ENCODE peak calls at places on chromosomes 12 and 14, in ten cellular contexts. Q is gastrocnemius medialis, G is adrenal gland, A is lower leg skin, I is A549, R is transverse colon, X is K562, V is prostate gland, N is breast epithelium, L is HCT116. Y is an unnamed sample.

GRCh38 chr12:13161172-13161571 is 35.4 kb upstream of the EMP1 start:
- DNase-seq in X (no peak), N (no peak), Q (no peak), R (no peak), I (no peak), L (no peak), V (no peak), A (no peak), G (no peak), Y (no peak)

GRCh38 chr14:28242895-28243294 is 523.7 kb upstream of the FOXG1 start:
- DNase-seq in N (no peak), X (no peak), L (no peak), R (no peak), A (no peak), V (no peak), G (no peak), I (no peak), Q (no peak), Y (no peak)

GRCh38 chr12:74689071-74689655 is 151.5 kb downstream of the ATXN7L3B start:
- DNase-seq in R (no peak), X (peak), I (peak), G (no peak), A (no peak), L (peak), V (no peak), Q (no peak), N (no peak), Y (no peak)

GRCh38 chr12:11863988-11864387 is 206.8 kb upstream of the BCL2L14 start:
- DNase-seq in V (no peak), X (no peak), L (no peak), N (no peak), R (no peak), Q (no peak), I (no peak), A (no peak), G (no peak), Y (no peak)

GRCh38 chr12:125773033-125773432 is 707.8 kb downstream of the AACS start:
- DNase-seq in N (no peak), G (no peak), I (peak), V (no peak), X (peak), A (no peak), Q (no peak), L (peak), R (no peak), Y (no peak)

GRCh38 chr14:67653651-67654280 is 20.7 kb downstream of the VTI1B start:
- DNase-seq in A (no peak), G (no peak), X (no peak), N (no peak), Q (no peak), R (no peak), L (no peak), I (no peak), V (no peak), Y (no peak)

GRCh38 chr12:24389394-24389793 is 439.9 kb upstream of the SOX5 start:
- DNase-seq in A (no peak), V (no peak), L (no peak), G (no peak), X (no peak), I (no peak), N (no peak), Q (no peak), R (no peak), Y (no peak)

GRCh38 chr12:93287152-93287551 is 90.6 kb upstream of the NUDT4 start:
- DNase-seq in N (no peak), L (no peak), R (no peak), V (no peak), G (no peak), Q (no peak), I (peak), A (no peak), X (no peak), Y (no peak)

GRCh38 chr12:21190016-21190415 is 59.0 kb downstream of the SLCO1B1 start:
- DNase-seq in G (no peak), X (no peak), A (no peak), Q (no peak), I (no peak), N (no peak), R (no peak), L (no peak), V (no peak), Y (no peak)

GRCh38 chr14:30330452-30330851 is 228.5 kb upstream of the G2E3 start:
- DNase-seq in G (no peak), N (no peak), L (peak), A (no peak), R (no peak), I (no peak), X (peak), Q (no peak), V (no peak), Y (no peak)

GRCh38 chr14:69719501-69719951 is 47.4 kb upstream of the SRSF5 start:
- DNase-seq in R (peak), N (no peak), A (no peak), X (no peak), I (no peak), V (peak), Q (no peak), G (peak), L (no peak), Y (no peak)

DNA sequence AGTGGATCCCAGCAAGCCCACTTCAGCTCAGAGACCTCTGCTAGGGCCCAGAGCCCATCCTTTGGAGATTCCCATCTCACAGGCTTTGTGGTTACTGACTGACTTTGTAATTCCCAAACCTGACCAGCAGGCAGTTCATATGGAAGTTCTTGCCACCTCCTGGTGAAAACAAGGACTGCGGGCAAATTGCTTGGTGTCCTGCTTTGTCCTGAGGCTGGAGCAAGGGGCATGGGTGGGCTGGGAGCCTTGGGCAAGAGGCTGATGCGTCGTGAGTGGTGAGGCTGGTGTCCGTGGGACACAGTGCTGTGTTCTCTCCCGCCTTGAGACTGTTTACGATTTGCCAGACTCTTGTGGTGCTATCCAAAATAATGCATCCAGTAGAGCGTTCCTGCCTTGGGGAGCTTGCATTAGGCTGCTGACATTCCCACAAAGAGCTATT is 91.0 kb downstream of the LRRC74A start:
- DNase-seq in G (peak), R (peak), Q (no peak), N (no peak), I (peak), A (no peak), V (peak), L (peak), X (peak), Y (no peak)
- TF ChIP-seq CTCF in G (peak), R (peak), Q (peak), N (peak), I (peak), A (no peak), V (peak), L (no peak), X (peak), Y (peak)

GRCh38 chr12:53048033-53048779 is 1.7 kb upstream of the TNS2 start:
- DNase-seq in I (peak), G (peak), N (peak), R (peak), L (no peak), X (no peak), V (peak), A (no peak), Q (peak), Y (no peak)

GRCh38 chr12:53048780-53049401 is 974 bp upstream of the TNS2 start:
- DNase-seq in A (no peak), G (peak), R (peak), L (no peak), N (peak), Q (no peak), I (peak), X (peak), V (no peak), Y (no peak)

GRCh38 chr12:53046655-53047220 is 3.1 kb upstream of the TNS2 start:
- DNase-seq in N (peak), R (peak), Q (peak), L (no peak), A (peak), X (no peak), I (peak), G (peak), V (peak), Y (no peak)

GRCh38 chr12:53045646-53046045 is 4.2 kb upstream of the TNS2 start:
- DNase-seq in Q (no peak), G (peak), X (no peak), N (peak), V (no peak), A (no peak), L (no peak), R (no peak), I (no peak), Y (no peak)

DNA sequence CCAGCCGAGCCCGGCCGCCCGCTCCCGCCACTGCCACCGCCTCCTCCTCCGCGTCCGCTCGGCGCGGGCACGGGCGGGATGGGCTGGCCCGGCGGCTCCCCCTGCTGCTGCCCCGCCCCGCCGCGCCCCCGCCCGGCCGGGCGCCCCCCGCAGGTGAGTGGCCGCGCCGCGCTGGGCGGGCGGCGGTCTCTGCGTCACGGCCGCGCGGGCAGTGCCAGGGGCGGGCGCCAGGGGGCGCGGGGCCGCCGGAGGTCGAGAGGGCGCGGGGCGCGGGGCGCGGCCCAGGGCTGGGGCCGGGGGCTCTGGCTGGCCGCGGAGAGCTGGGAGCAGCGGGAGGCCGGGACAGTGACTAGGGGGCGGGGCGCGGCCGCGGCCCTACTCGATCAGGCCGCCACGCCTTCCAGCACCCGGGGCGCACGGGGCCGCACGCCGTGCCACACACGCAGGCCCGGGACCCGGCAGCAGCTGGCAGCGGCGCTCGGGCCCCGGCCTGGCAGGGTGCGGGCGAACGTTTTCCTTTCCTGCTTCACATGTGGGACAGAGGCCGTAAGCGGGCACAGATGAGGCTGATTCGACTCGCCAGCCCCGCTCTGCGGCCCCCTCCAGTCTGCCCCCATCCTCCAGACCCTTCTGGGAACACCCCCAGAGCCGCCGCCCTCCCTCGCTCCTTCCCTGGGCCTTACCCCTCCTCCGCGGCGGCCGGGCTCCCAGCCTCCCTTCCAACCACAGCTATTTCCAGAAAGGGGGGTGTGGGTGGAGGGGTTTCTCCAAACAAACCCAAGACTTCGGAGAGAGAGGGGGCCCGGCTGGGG is 2.4 kb upstream of the TNS2 start:
- DNase-seq in L (no peak), X (peak), V (peak), N (peak), G (peak), I (peak), R (peak), Q (peak), A (no peak), Y (no peak)
- TF ChIP-seq POLR2A in L (peak), X (no peak), V (peak), N (no peak), G (peak), I (peak), R (peak), Q (peak), A (no peak), Y (peak)

GRCh38 chr12:2475984-2476383 is 318.8 kb upstream of the FKBP4 start:
- DNase-seq in A (no peak), R (no peak), G (no peak), X (no peak), L (no peak), N (no peak), I (no peak), V (no peak), Q (no peak), Y (no peak)
- H3K4me3 ChIP-seq in A (no peak), R (no peak), G (no peak), X (no peak), L (no peak), N (no peak), I (no peak), V (no peak), Q (no peak), Y (no peak)

GRCh38 chr12:47801170-47801903 is 18.4 kb downstream of the HDAC7 start:
- DNase-seq in R (no peak), L (no peak), V (peak), X (no peak), G (no peak), I (no peak), N (no peak), Q (no peak), A (no peak), Y (no peak)
- TF ChIP-seq CTCF in R (no peak), L (no peak), V (peak), X (no peak), G (no peak), I (no peak), N (no peak), Q (no peak), A (no peak), Y (peak)

DNA sequence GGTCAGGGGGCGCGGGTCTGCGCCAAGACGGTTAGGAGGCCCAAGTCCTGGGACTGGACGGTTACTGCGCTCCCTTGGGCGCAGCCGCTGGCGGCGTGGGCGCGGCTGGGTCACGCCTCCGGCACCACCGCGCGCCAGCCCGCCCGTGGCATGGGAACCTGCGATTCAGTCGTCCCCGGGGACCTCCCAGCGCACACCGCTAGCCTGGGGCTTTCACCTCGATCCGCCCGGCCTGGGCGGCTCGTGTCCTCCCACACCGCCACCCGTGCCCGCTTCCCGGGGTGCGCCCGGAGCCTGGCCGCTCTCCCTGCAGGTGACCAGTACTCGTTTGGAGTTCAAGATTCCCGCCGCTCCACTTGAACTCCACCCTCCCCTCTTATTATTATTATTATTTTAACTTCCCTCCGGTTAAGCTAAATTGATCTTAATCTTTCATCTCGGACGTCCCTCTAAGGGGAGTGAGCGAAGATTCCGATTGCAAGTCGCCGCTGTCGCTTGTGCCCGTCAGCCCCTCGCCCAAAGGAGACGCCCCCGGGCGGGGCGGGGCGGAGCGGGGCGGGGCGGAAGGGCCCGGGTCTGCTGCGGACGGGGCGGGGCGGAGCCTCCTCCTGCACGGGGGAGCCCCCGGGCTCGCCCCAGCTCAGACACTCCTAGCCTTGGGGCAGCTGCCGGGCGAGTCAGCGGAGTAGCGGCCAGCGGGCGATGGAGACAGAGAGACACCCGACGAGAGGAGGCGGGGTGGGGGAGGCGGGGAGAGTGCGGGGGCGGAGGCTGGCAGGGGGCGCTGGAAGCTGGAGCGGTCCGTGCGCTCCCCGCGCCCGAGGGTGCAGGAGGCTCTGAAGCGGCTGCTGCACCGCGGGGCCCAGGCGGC is at the start of gene KCNMB4:
- DNase-seq in X (peak), N (peak), R (peak), Q (no peak), A (peak), I (peak), V (peak), G (peak), L (no peak), Y (peak)
- TF ChIP-seq POLR2A in X (no peak), N (no peak), R (no peak), Q (no peak), A (no peak), I (no peak), V (no peak), G (no peak), L (peak), Y (no peak)

DNA sequence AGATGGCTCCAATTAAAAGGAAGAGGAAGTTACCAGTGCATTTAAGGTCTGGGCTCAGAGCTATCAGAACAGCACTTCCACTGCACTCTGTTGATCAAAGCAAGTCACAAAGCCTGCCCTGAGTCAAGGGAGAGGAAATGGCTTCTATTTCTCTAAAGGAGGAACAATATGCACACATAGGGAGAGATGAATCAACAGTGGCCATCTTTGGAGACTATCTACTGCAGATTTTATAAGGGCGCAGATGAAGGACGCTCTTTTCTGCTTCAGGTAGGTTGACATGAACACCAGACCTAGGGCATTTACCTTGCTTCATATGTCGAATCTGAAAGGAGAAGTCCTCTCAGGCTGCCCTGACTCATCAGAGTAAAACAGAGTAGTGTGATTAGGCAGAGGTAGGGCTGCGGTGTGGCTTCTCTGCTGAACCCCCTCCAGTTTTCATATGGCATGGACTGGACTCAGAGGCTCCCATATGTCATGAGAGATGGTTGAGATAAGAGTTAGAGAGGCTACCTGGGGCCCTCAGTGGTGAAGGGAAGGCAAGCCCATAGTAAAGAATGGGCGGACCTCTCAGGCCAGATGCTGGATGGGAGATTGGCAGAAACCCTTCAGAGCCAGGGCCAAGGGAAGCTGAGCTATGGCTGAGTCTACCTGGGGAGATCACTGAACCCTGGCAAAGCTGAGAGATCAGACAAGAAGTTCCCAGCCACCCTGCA is 84.4 kb downstream of the ARF6 start:
- DNase-seq in N (no peak), G (no peak), I (no peak), R (no peak), L (no peak), X (peak), V (no peak), Q (no peak), A (no peak), Y (no peak)
- H3K4me3 ChIP-seq in N (no peak), G (no peak), I (no peak), R (no peak), L (no peak), X (no peak), V (no peak), Q (no peak), A (no peak), Y (no peak)

GRCh38 chr14:64704743-64705405 is 650 bp downstream of the PLEKHG3 start:
- DNase-seq in I (no peak), A (no peak), Q (no peak), V (peak), R (peak), L (no peak), X (peak), N (peak), G (no peak), Y (no peak)
- TF ChIP-seq CTCF in I (no peak), A (no peak), Q (no peak), V (no peak), R (no peak), L (no peak), X (no peak), N (no peak), G (no peak), Y (no peak)

Y was measured in esophagus squamous epithelium.